ENCODE peak calls at places on chromosomes 12 and 14, in four cellular contexts. Y is bronchial epithelial cell, G is brain microvascular endothelial cell, P is astrocyte of the cerebellum. A is an unnamed sample.

GRCh38 chr12:51025182-51025747 is 919 bp downstream of the SLC11A2 start:
- DNase-seq in P (no peak), Y (no peak), G (no peak), A (no peak)

GRCh38 chr14:67817750-67818438 is 1.5 kb upstream of the ZFYVE26 start:
- DNase-seq in P (no peak), G (no peak), Y (no peak), A (no peak)

GRCh38 chr12:28631831-28632230 is 441.6 kb downstream of the CCDC91 start:
- DNase-seq in P (no peak), Y (peak; percentile 13), G (peak; percentile 48), A (no peak)

GRCh38 chr14:80215756-80216581 is 4.7 kb upstream of the DIO2 start:
- DNase-seq in P (no peak), G (peak; percentile 2), Y (peak; percentile 81), A (no peak)

GRCh38 chr12:89731064-89731463 is 22.4 kb upstream of the ATP2B1 start:
- DNase-seq in G (peak; percentile 30), Y (peak; percentile 28), P (no peak), A (no peak)

GRCh38 chr14:79074501-79074900 is 904.3 kb downstream of the NRXN3 start:
- DNase-seq in P (no peak), Y (no peak), G (peak; percentile 7), A (no peak)

GRCh38 chr14:25056688-25057078 is 6.7 kb upstream of the STXBP6 start:
- DNase-seq in Y (no peak), G (no peak), P (no peak), A (no peak)

GRCh38 chr12:92899388-92900001 is 29.6 kb downstream of the EEA1 start:
- DNase-seq in G (peak; percentile 98), P (peak; percentile 96), Y (peak; percentile 98), A (peak; percentile 95)

GRCh38 chr14:49924852-49925251 is 32.0 kb downstream of the ARF6 start:
- DNase-seq in Y (no peak), P (no peak), G (no peak), A (no peak)

GRCh38 chr14:72476657-72477499 is 417.0 kb downstream of the DPF3 start:
- DNase-seq in P (peak; percentile 95), G (peak; percentile 87), Y (peak; percentile 15), A (peak; percentile 66)

GRCh38 chr12:125151284-125151683 is 86.0 kb downstream of the AACS start:
- DNase-seq in P (no peak), G (no peak), Y (no peak), A (no peak)

GRCh38 chr12:98582093-98582492 is 11.4 kb upstream of the SLC25A3 start:
- DNase-seq in G (peak; percentile 37), Y (no peak), P (no peak), A (no peak)

GRCh38 chr14:92513204-92513965 is at the start of gene RIN3:
- DNase-seq in Y (no peak), G (peak; percentile 34), P (no peak), A (no peak)

GRCh38 chr12:4112734-4113396 is 160.7 kb upstream of the CCND2 start:
- DNase-seq in P (no peak), Y (peak; percentile 81), G (peak; percentile 4), A (no peak)

GRCh38 chr14:38297681-38298080 is 41.8 kb upstream of the CLEC14A start:
- DNase-seq in G (peak; percentile 18), Y (no peak), P (no peak), A (no peak)

GRCh38 chr12:130162267-130162666 is at the start of gene FZD10:
- DNase-seq in Y (peak; percentile 23), G (no peak), P (no peak), A (no peak)

GRCh38 chr12:78802593-78802992 is 62.0 kb upstream of the SYT1 start:
- DNase-seq in P (peak; percentile 67), Y (peak; percentile 71), G (peak; percentile 90), A (no peak)

GRCh38 chr12:127964717-127965116 is 302.3 kb upstream of the TMEM132C start:
- DNase-seq in G (peak; percentile 77), P (no peak), Y (no peak), A (no peak)

GRCh38 chr14:68177728-68178127 is 358.1 kb downstream of the RAD51B start:
- DNase-seq in G (no peak), P (no peak), Y (no peak), A (no peak)

GRCh38 chr12:95303476-95303875 is 85.9 kb downstream of the VEZT start:
- DNase-seq in Y (peak; percentile 44), G (no peak), P (no peak), A (no peak)

GRCh38 chr12:41531147-41531829 is 343.2 kb downstream of the PDZRN4 start:
- DNase-seq in P (no peak), Y (no peak), G (no peak), A (no peak)

GRCh38 chr12:123076604-123077297 is 74.1 kb downstream of the PITPNM2 start:
- DNase-seq in G (peak; percentile 6), P (no peak), Y (peak; percentile 47), A (no peak)

GRCh38 chr12:77751939-77752338 is 78.8 kb upstream of the NAV3 start:
- DNase-seq in Y (no peak), G (peak; percentile 10), P (peak; percentile 81), A (no peak)

GRCh38 chr14:105398044-105398725 is at the start of gene TEX22:
- DNase-seq in P (peak; percentile 22), G (peak; percentile 52), Y (peak; percentile 8), A (peak; percentile 4)

GRCh38 chr12:18905134-18905533 is 167.2 kb downstream of the CAPZA3 start:
- DNase-seq in Y (peak; percentile 28), P (no peak), G (no peak), A (no peak)

GRCh38 chr12:18906354-18906753 is 168.4 kb downstream of the CAPZA3 start:
- DNase-seq in G (no peak), P (no peak), Y (no peak), A (no peak)

GRCh38 chr12:18907154-18907553 is 169.2 kb downstream of the CAPZA3 start:
- DNase-seq in Y (no peak), G (no peak), P (no peak), A (no peak)

DNA sequence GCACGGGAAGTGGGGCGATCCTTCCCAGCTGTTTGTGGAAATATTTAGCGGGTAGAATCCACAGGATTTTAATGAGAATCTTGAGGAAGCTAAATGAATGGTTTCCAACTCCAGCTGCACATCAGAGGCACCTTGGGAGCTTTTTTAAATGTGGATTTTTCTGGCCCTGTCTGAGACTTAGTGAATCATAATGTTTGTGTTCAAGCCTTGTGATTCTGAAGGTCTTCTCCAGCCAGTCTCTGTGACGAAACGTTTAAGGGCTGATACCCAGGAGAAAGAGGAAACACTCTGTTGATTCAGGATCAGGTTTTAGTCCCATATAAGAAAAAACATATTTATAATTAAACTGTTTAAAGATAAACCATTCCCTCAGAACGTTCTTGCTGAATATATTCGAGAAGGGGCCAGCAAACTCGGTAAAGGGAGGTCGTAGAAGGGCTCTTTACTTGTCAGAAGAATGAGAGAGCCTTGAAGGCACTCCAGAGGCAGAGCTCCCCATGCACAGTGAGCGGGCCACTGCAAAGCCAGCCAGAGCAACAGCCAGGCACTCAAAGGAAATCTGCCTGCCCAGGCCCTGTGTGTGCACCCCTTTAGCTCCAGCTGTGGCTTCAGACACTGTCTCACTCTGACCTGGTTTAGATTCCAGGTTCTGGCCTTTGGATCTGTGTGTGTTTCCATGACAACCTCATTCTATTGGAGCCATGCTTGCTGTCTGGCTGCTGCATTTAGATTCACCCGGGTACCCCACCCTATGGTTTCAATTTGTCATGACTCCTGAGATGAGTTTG is 170.1 kb downstream of the CAPZA3 start:
- DNase-seq in G (no peak), Y (no peak), P (no peak), A (no peak)
- H3K4me3 ChIP-seq in G (no peak overlapping the region), Y (no peak overlapping the region), P (no peak overlapping the region), A (no peak overlapping the region)

GRCh38 chr14:36580141-36580855 is 2.1 kb downstream of the NKX2-8 start:
- DNase-seq in Y (no peak), G (no peak), P (no peak), A (no peak)

GRCh38 chr14:36582011-36582873 is at the start of gene NKX2-8:
- DNase-seq in P (no peak), Y (no peak), G (no peak), A (no peak)

GRCh38 chr14:36579573-36580140 is 2.8 kb downstream of the NKX2-8 start:
- DNase-seq in P (no peak), G (no peak), Y (no peak), A (no peak)

GRCh38 chr14:36582874-36583241 is 444 bp upstream of the NKX2-8 start:
- DNase-seq in P (no peak), G (no peak), Y (no peak), A (no peak)

DNA sequence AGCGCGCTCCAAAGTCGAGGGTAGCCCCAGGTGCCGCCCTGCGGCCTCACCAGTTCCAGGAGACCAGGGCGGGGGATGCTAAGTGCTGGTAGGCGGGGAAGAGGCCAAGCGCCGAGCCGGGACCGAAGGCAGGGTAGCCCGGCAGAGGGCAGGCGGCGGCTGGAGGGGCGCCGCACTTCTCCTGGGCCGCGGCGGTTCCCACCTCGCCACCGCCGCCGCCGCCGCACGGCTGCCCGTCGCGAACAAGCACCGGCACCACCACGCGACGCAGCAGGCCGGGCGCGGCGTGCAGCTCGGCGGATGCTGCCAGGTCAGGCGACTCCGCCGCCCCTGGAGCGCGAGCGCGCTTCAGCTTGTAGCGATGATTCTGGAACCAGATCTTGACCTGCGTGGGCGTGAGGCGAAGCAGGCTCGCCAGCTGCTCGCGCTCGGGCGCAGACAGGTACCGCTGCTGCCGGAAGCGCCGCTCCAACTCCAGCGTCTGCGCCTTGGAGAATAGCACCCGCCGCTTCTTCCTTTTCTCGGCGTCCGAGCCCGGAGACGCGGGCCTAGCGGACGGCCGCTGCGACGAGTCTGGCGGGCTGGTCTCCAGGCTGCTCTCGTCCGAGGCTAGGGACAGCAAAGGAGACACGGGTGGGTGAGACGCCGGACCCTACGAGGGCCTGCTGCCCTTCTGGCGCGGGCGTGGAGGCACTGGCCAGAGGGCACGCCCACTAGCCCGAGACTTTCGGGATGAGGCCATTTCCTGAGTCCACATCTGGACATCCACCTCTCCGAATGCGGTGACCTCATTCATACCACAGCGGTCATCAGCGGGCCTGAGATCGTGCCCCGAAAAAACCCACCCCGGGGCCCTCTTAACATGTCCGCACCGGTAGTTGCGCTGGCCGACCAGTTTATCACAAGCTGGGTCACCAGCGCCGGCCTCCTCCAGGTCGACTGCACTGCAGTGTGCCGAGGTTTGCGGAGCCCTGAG is 1.3 kb downstream of the NKX2-8 start:
- DNase-seq in Y (peak; percentile 78), P (no peak), G (no peak), A (no peak)
- TF ChIP-seq CTCF in Y (no peak), P (no peak), G (no peak), A (no peak)

GRCh38 chr12:49824886-49825285 is 3.3 kb downstream of the NCKAP5L start:
- DNase-seq in Y (peak; percentile 61), P (no peak), G (peak; percentile 61), A (no peak)
- H3K4me3 ChIP-seq in Y (no peak overlapping the region), P (peak overlapping the region; percentile 16), G (peak overlapping the region; percentile 15), A (no peak overlapping the region)

DNA sequence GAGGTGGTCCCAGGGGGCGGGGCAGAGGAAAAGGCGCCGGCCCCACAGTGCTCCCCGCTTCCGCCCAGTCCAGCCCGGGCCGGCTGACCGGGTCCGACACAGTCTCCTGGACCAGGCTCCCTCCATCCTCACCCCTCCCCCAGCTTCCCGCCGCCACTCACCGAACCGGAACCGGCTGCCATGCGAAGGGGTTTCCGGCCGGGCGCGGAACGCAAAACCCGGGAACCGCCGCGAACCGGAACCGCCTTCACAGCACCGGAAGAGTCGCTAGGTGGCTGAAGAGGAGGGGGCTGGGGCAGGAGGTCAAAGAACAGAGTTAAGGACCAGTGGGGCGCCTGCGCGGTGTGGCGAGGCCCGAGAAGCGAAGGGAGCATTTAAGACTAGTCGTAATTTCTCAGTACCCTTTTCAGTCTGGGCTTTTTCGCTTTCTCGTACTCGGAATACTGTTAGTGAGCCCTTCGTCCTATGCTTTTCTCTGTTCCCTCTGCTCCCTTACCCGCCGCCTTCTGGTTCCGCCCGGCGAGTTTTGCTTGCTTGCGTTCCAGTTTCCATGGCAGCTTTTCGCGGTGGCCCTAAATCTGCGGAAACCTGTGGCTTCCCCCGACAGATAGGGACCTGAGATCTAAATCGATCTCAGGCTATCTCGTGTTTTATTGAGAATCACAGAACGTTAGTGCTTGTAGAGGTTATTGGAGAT is at the start of gene SENP1:
- DNase-seq in P (peak; percentile 52), G (peak; percentile 78), Y (peak; percentile 47), A (no peak)
- TF ChIP-seq CTCF in P (peak; percentile 23), G (peak; percentile 26), Y (peak; percentile 17), A (no peak)